ENCODE peak calls at places on chromosomes 3 and 15, in four cellular contexts. One of them, this sample, is unnamed.

GRCh38 chr3:194135806-194136518 is at the start of gene HES1:
- DNase-seq in mammary epithelial cell: peak; percentile 98
- DNase-seq in astrocyte of the spinal cord: peak; percentile 98
- DNase-seq in NB4: peak; percentile 95
- DNase-seq in this sample: peak; percentile 99

GRCh38 chr3:194134231-194134756 is 1.7 kb upstream of the HES1 start:
- DNase-seq in mammary epithelial cell: no peak
- DNase-seq in astrocyte of the spinal cord: no peak
- DNase-seq in NB4: peak; percentile 93
- DNase-seq in this sample: peak; percentile 94

GRCh38 chr15:85415779-85416178 is 35.4 kb downstream of the AKAP13 start:
- DNase-seq in mammary epithelial cell: no peak
- DNase-seq in astrocyte of the spinal cord: no peak
- DNase-seq in NB4: no peak
- DNase-seq in this sample: no peak

GRCh38 chr3:89145995-89146394 is 38.6 kb downstream of the EPHA3 start:
- DNase-seq in mammary epithelial cell: peak; percentile 77
- DNase-seq in astrocyte of the spinal cord: peak; percentile 88
- DNase-seq in NB4: no peak
- DNase-seq in this sample: peak; percentile 95

GRCh38 chr3:190644035-190644434 is 130.2 kb downstream of the IL1RAP start:
- DNase-seq in mammary epithelial cell: no peak
- DNase-seq in astrocyte of the spinal cord: no peak
- DNase-seq in NB4: no peak
- DNase-seq in this sample: no peak

GRCh38 chr15:88812137-88812536 is 8.9 kb downstream of the ACAN start:
- DNase-seq in mammary epithelial cell: no peak
- DNase-seq in astrocyte of the spinal cord: no peak
- DNase-seq in NB4: no peak
- DNase-seq in this sample: no peak

GRCh38 chr15:80942266-80942665 is 47.4 kb downstream of the MESD start:
- DNase-seq in mammary epithelial cell: no peak
- DNase-seq in astrocyte of the spinal cord: no peak
- DNase-seq in NB4: no peak
- DNase-seq in this sample: no peak

GRCh38 chr3:30340500-30340899 is 265.9 kb upstream of the TGFBR2 start:
- DNase-seq in mammary epithelial cell: no peak
- DNase-seq in astrocyte of the spinal cord: no peak
- DNase-seq in NB4: no peak
- DNase-seq in this sample: no peak

GRCh38 chr3:65871305-65872141 is 167.2 kb downstream of the MAGI1 start:
- DNase-seq in mammary epithelial cell: no peak
- DNase-seq in astrocyte of the spinal cord: peak; percentile 52
- DNase-seq in NB4: no peak
- DNase-seq in this sample: peak; percentile 60

GRCh38 chr15:70613259-70613658 is 150.1 kb downstream of the UACA start:
- DNase-seq in mammary epithelial cell: peak; percentile 13
- DNase-seq in astrocyte of the spinal cord: no peak
- DNase-seq in NB4: no peak
- DNase-seq in this sample: no peak

GRCh38 chr3:67012564-67012963 is 14.5 kb downstream of the KBTBD8 start:
- DNase-seq in mammary epithelial cell: no peak
- DNase-seq in astrocyte of the spinal cord: no peak
- DNase-seq in NB4: no peak
- DNase-seq in this sample: no peak

GRCh38 chr3:127226946-127227842 is 34.3 kb downstream of the PRR23E start:
- DNase-seq in mammary epithelial cell: peak; percentile 34
- DNase-seq in astrocyte of the spinal cord: no peak
- DNase-seq in NB4: peak; percentile 50
- DNase-seq in this sample: no peak

GRCh38 chr3:30393079-30393478 is 213.3 kb upstream of the TGFBR2 start:
- DNase-seq in mammary epithelial cell: no peak
- DNase-seq in astrocyte of the spinal cord: no peak
- DNase-seq in NB4: no peak
- DNase-seq in this sample: no peak

GRCh38 chr3:141425523-141426233 is 57.4 kb downstream of the ZBTB38 start:
- DNase-seq in mammary epithelial cell: no peak
- DNase-seq in astrocyte of the spinal cord: peak; percentile 80
- DNase-seq in NB4: no peak
- DNase-seq in this sample: no peak

GRCh38 chr3:126551066-126551838 is 7.5 kb downstream of the C3orf22 start:
- DNase-seq in mammary epithelial cell: no peak
- DNase-seq in astrocyte of the spinal cord: no peak
- DNase-seq in NB4: no peak
- DNase-seq in this sample: no peak

GRCh38 chr15:73196113-73196512 is 143.8 kb downstream of the NEO1 start:
- DNase-seq in mammary epithelial cell: no peak
- DNase-seq in astrocyte of the spinal cord: no peak
- DNase-seq in NB4: no peak
- DNase-seq in this sample: no peak

GRCh38 chr15:88949734-88950400 is 36.7 kb upstream of the MFGE8 start:
- DNase-seq in mammary epithelial cell: no peak
- DNase-seq in astrocyte of the spinal cord: no peak
- DNase-seq in NB4: no peak
- DNase-seq in this sample: no peak

GRCh38 chr15:67253517-67254237 is 784 bp downstream of the AAGAB start:
- DNase-seq in mammary epithelial cell: peak; percentile 25
- DNase-seq in astrocyte of the spinal cord: peak; percentile 32
- DNase-seq in NB4: no peak
- DNase-seq in this sample: peak; percentile 10

GRCh38 chr3:126424039-126424717 is 29.5 kb downstream of the CFAP100 start:
- DNase-seq in mammary epithelial cell: no peak
- DNase-seq in astrocyte of the spinal cord: no peak
- DNase-seq in NB4: no peak
- DNase-seq in this sample: no peak

GRCh38 chr15:76991741-76992645 is 2.9 kb upstream of the PSTPIP1 start:
- DNase-seq in mammary epithelial cell: no peak
- DNase-seq in astrocyte of the spinal cord: no peak
- DNase-seq in NB4: peak; percentile 89
- DNase-seq in this sample: no peak

GRCh38 chr3:120440762-120441161 is 10.0 kb downstream of the FSTL1 start:
- DNase-seq in mammary epithelial cell: no peak
- DNase-seq in astrocyte of the spinal cord: no peak
- DNase-seq in NB4: no peak
- DNase-seq in this sample: no peak

GRCh38 chr3:66598168-66598567 is 97.3 kb upstream of the LRIG1 start:
- DNase-seq in mammary epithelial cell: no peak
- DNase-seq in astrocyte of the spinal cord: peak; percentile 86
- DNase-seq in NB4: no peak
- DNase-seq in this sample: peak; percentile 61

GRCh38 chr15:64443016-64443415 is 17.4 kb upstream of the ZNF609 start:
- DNase-seq in mammary epithelial cell: no peak
- DNase-seq in astrocyte of the spinal cord: no peak
- DNase-seq in NB4: no peak
- DNase-seq in this sample: no peak

GRCh38 chr15:64441852-64442251 is 18.5 kb upstream of the ZNF609 start:
- DNase-seq in mammary epithelial cell: no peak
- DNase-seq in astrocyte of the spinal cord: no peak
- DNase-seq in NB4: no peak
- DNase-seq in this sample: no peak

GRCh38 chr15:64447536-64448315 is 12.7 kb upstream of the ZNF609 start:
- DNase-seq in mammary epithelial cell: no peak
- DNase-seq in astrocyte of the spinal cord: no peak
- DNase-seq in NB4: peak; percentile 61
- DNase-seq in this sample: no peak

GRCh38 chr15:64444836-64445235 is 15.5 kb upstream of the ZNF609 start:
- DNase-seq in mammary epithelial cell: no peak
- DNase-seq in astrocyte of the spinal cord: no peak
- DNase-seq in NB4: no peak
- DNase-seq in this sample: no peak

GRCh38 chr15:64443747-64444621 is 16.4 kb upstream of the ZNF609 start:
- DNase-seq in mammary epithelial cell: peak; percentile 87
- DNase-seq in astrocyte of the spinal cord: peak; percentile 92
- DNase-seq in NB4: no peak
- DNase-seq in this sample: peak; percentile 96
- H3K4me3 ChIP-seq in mammary epithelial cell: peak overlapping the region; percentile 49
- H3K4me3 ChIP-seq in astrocyte of the spinal cord: no peak overlapping the region
- H3K4me3 ChIP-seq in NB4: no peak overlapping the region
- H3K4me3 ChIP-seq in this sample: no peak overlapping the region

GRCh38 chr3:115523467-115523866 is 99.8 kb upstream of the GAP43 start:
- DNase-seq in mammary epithelial cell: no peak
- DNase-seq in astrocyte of the spinal cord: no peak
- DNase-seq in NB4: no peak
- DNase-seq in this sample: no peak
- TF ChIP-seq CTCF in mammary epithelial cell: no peak
- TF ChIP-seq CTCF in astrocyte of the spinal cord: no peak
- TF ChIP-seq CTCF in NB4: no peak
- TF ChIP-seq CTCF in this sample: no peak

GRCh38 chr15:99076555-99077308 is 28.1 kb upstream of the SYNM start:
- DNase-seq in mammary epithelial cell: peak; percentile 72
- DNase-seq in astrocyte of the spinal cord: peak; percentile 82
- DNase-seq in NB4: peak; percentile 83
- DNase-seq in this sample: peak; percentile 86
- H3K4me3 ChIP-seq in mammary epithelial cell: no peak overlapping the region
- H3K4me3 ChIP-seq in astrocyte of the spinal cord: peak overlapping the region; percentile 11
- H3K4me3 ChIP-seq in NB4: peak overlapping the region; percentile 54
- H3K4me3 ChIP-seq in this sample: peak overlapping the region; percentile 54

GRCh38 chr15:46275701-46276100 is 640.9 kb downstream of the SQOR start:
- DNase-seq in mammary epithelial cell: no peak
- DNase-seq in astrocyte of the spinal cord: no peak
- DNase-seq in NB4: no peak
- DNase-seq in this sample: no peak

GRCh38 chr15:46277451-46277850 is 642.6 kb downstream of the SQOR start:
- DNase-seq in mammary epithelial cell: no peak
- DNase-seq in astrocyte of the spinal cord: no peak
- DNase-seq in NB4: no peak
- DNase-seq in this sample: no peak

GRCh38 chr15:46277994-46278885 is 643.4 kb downstream of the SQOR start:
- DNase-seq in mammary epithelial cell: no peak
- DNase-seq in astrocyte of the spinal cord: no peak
- DNase-seq in NB4: no peak
- DNase-seq in this sample: no peak

GRCh38 chr15:46280753-46281521 is 646.1 kb downstream of the SQOR start:
- DNase-seq in mammary epithelial cell: no peak
- DNase-seq in astrocyte of the spinal cord: no peak
- DNase-seq in NB4: peak; percentile 14
- DNase-seq in this sample: no peak
- TF ChIP-seq CTCF in mammary epithelial cell: no peak
- TF ChIP-seq CTCF in astrocyte of the spinal cord: no peak
- TF ChIP-seq CTCF in NB4: no peak
- TF ChIP-seq CTCF in this sample: no peak

DNA sequence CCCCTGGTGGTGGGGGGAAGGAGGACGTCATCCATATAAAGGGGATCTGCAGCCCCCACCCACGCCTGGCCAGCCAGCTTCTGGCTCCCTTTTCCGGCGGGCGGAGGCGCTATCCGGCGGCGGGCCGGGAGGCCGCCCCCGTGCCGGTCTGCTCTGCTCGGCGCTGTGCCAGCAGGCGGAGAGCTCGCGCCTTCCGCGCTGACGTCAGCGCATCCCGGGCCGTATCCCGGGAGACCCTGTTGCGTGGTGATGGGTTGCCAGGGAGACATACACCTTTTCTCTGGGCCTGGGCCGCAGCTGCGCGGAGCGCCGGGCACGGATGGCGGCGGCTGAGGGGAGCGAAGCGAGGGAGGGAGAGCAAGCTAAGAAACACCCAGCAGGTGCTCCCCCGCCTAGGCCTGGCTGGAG is 1.1 kb downstream of the FAM131A start:
- DNase-seq in mammary epithelial cell: no peak
- DNase-seq in astrocyte of the spinal cord: peak; percentile 88
- DNase-seq in NB4: no peak
- DNase-seq in this sample: peak; percentile 88
- H3K4me3 ChIP-seq in mammary epithelial cell: no peak overlapping the region
- H3K4me3 ChIP-seq in astrocyte of the spinal cord: peak overlapping the region; percentile 34
- H3K4me3 ChIP-seq in NB4: no peak overlapping the region
- H3K4me3 ChIP-seq in this sample: peak overlapping the region; percentile 38

GRCh38 chr3:53729618-53730017 is 116.6 kb downstream of the CHDH start:
- DNase-seq in mammary epithelial cell: peak; percentile 5
- DNase-seq in astrocyte of the spinal cord: no peak
- DNase-seq in NB4: no peak
- DNase-seq in this sample: no peak
- TF ChIP-seq CTCF in mammary epithelial cell: peak; percentile 42
- TF ChIP-seq CTCF in astrocyte of the spinal cord: no peak
- TF ChIP-seq CTCF in NB4: no peak
- TF ChIP-seq CTCF in this sample: peak; percentile 32

DNA sequence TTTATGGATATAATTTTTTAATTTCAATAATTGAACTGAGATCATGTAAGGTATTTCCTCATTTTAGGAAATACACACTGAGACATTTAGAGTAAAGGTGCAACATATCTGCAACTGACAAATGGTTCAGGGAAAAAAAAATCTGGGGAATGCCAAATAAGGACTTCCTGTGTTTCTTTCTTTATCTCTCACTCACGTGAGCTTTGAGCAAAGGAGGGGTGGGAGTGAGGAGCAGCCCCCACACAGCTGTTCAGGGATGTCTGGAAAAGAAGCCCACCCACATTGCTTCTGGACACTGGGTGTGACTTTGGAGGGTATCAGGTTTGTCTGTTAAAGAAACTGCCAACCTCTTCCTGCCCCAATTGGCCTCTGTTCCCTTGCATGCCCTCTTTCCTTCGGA is 5.6 kb upstream of the TP63 start:
- DNase-seq in mammary epithelial cell: no peak
- DNase-seq in astrocyte of the spinal cord: no peak
- DNase-seq in NB4: no peak
- DNase-seq in this sample: no peak
- H3K4me3 ChIP-seq in mammary epithelial cell: no peak overlapping the region
- H3K4me3 ChIP-seq in astrocyte of the spinal cord: no peak overlapping the region
- H3K4me3 ChIP-seq in NB4: no peak overlapping the region
- H3K4me3 ChIP-seq in this sample: no peak overlapping the region

DNA sequence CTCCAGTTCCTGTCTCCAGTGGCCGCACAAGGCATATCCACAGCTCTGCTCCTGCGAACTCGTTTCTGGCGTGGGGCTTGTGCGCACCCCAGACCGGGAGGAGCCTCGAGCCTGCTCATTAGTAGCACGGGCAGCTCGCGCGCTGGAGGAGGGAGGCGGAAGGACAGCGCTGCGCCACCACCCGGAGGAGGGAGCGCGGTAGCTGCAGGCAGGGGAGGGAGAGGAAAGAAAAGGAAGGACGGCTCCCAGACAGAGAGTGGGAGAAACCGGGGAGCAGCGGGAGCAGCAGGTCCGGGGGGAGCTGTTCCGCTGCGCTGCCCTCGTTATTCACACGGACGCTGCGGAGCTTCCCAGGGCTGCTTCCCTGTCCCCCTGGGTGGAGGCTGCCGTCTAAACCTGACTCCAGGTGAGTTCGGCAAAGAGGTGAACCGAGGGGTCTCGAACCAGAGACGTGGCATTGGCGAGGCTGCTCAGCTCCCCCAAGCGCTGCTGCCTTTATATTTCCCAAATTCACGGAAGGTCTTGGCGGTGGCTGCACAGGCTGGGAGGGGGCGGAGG is 121.3 kb upstream of the ZNF717 start:
- DNase-seq in mammary epithelial cell: peak; percentile 31
- DNase-seq in astrocyte of the spinal cord: peak; percentile 68
- DNase-seq in NB4: no peak
- DNase-seq in this sample: peak; percentile 70
- TF ChIP-seq CTCF in mammary epithelial cell: peak; percentile 36
- TF ChIP-seq CTCF in astrocyte of the spinal cord: peak; percentile 44
- TF ChIP-seq CTCF in NB4: no peak
- TF ChIP-seq CTCF in this sample: peak; percentile 62

This sample was measured in choroid plexus epithelial cell.